ENCODE peak calls at places on chromosomes 11 and 22, in nine cellular contexts. M, G, O, Z, A, Y, S, B and X are unnamed samples.

GRCh38 chr11:77324508-77324907 is 23.0 kb upstream of the GDPD4 start:
- DNase-seq in O (no peak), B (no peak), A (no peak), M (no peak), G (no peak), Z (no peak), Y (no peak), S (no peak), X (no peak)

GRCh38 chr11:122398167-122398566 is 257.4 kb upstream of the UBASH3B start:
- DNase-seq in O (no peak), Z (peak), Y (no peak), B (no peak), A (peak), M (no peak), S (no peak), G (no peak), X (no peak)

GRCh38 chr11:13277719-13278619 is at the start of gene BMAL1:
- DNase-seq in M (no peak), Z (no peak), G (no peak), S (peak), Y (peak), B (peak), O (peak), A (no peak), X (peak)

GRCh38 chr11:1341928-1342524 is 32.6 kb upstream of the TOLLIP start:
- DNase-seq in Y (no peak), Z (peak), G (no peak), A (no peak), B (no peak), S (peak), M (no peak), O (no peak), X (no peak)

GRCh38 chr22:37416806-37417205 is 10.5 kb downstream of the ELFN2 start:
- DNase-seq in M (no peak), S (peak), Z (no peak), Y (no peak), B (no peak), G (no peak), O (no peak), A (no peak), X (peak)

GRCh38 chr11:64935634-64936081 is at the start of gene GPHA2:
- DNase-seq in Y (no peak), O (no peak), Z (no peak), M (no peak), G (no peak), B (peak), A (no peak), S (no peak), X (no peak)

GRCh38 chr11:27028653-27029052 is 12.0 kb upstream of the BBOX1 start:
- DNase-seq in M (no peak), Y (no peak), Z (no peak), B (no peak), A (peak), O (no peak), G (no peak), S (no peak), X (no peak)

GRCh38 chr11:126054882-126055281 is 7.8 kb downstream of the CDON start:
- DNase-seq in Z (no peak), B (no peak), O (no peak), M (no peak), S (no peak), G (no peak), Y (no peak), A (no peak), X (no peak)

GRCh38 chr11:44899959-44900358 is 50.7 kb downstream of the TP53I11 start:
- DNase-seq in G (peak), O (no peak), M (no peak), A (peak), S (peak), Y (no peak), Z (peak), B (peak), X (no peak)

GRCh38 chr11:113114452-113115027 is 153.3 kb downstream of the NCAM1 start:
- DNase-seq in A (peak), G (peak), S (peak), Y (no peak), B (peak), O (peak), Z (peak), M (peak), X (no peak)